ENCODE peak calls at places on chromosome 10, in four cellular contexts. One of them, this sample, is unnamed.

GRCh38 chr10:100730739-100731602 is 14.4 kb upstream of the PAX2 start:
- DNase-seq in BE2C: no peak
- DNase-seq in neural progenitor cell: peak; percentile 56
- DNase-seq in activated T-cell treated with anti-CD3 and anti-CD28 coated beads for 4 hours: no peak
- DNase-seq in this sample: no peak

GRCh38 chr10:122504551-122504950 is 43.2 kb downstream of the HTRA1 start:
- DNase-seq in BE2C: peak; percentile 30
- DNase-seq in neural progenitor cell: no peak
- DNase-seq in activated T-cell treated with anti-CD3 and anti-CD28 coated beads for 4 hours: no peak
- DNase-seq in this sample: peak; percentile 46

GRCh38 chr10:35079763-35080162 is 10.4 kb downstream of the CUL2 start:
- DNase-seq in BE2C: peak; percentile 10
- DNase-seq in neural progenitor cell: no peak
- DNase-seq in activated T-cell treated with anti-CD3 and anti-CD28 coated beads for 4 hours: no peak
- DNase-seq in this sample: no peak

GRCh38 chr10:112649492-112650152 is 202.6 kb downstream of the VTI1A start:
- DNase-seq in BE2C: no peak
- DNase-seq in neural progenitor cell: no peak
- DNase-seq in activated T-cell treated with anti-CD3 and anti-CD28 coated beads for 4 hours: no peak
- DNase-seq in this sample: no peak

GRCh38 chr10:44325878-44326277 is 59.0 kb downstream of the CXCL12 start:
- DNase-seq in BE2C: no peak
- DNase-seq in neural progenitor cell: no peak
- DNase-seq in activated T-cell treated with anti-CD3 and anti-CD28 coated beads for 4 hours: no peak
- DNase-seq in this sample: no peak

GRCh38 chr10:131239926-131240325 is 71.6 kb downstream of the TCERG1L start:
- DNase-seq in BE2C: no peak
- DNase-seq in neural progenitor cell: no peak
- DNase-seq in activated T-cell treated with anti-CD3 and anti-CD28 coated beads for 4 hours: no peak
- DNase-seq in this sample: no peak

GRCh38 chr10:72274730-72275350 is 1.1 kb downstream of the DDIT4 start:
- DNase-seq in BE2C: peak; percentile 83
- DNase-seq in neural progenitor cell: peak; percentile 68
- DNase-seq in activated T-cell treated with anti-CD3 and anti-CD28 coated beads for 4 hours: no peak
- DNase-seq in this sample: peak; percentile 69

GRCh38 chr10:37456456-37456855 is 331.1 kb downstream of the ANKRD30A start:
- DNase-seq in BE2C: no peak
- DNase-seq in neural progenitor cell: no peak
- DNase-seq in activated T-cell treated with anti-CD3 and anti-CD28 coated beads for 4 hours: no peak
- DNase-seq in this sample: no peak

GRCh38 chr10:50367732-50368131 is 116.4 kb upstream of the ASAH2 start:
- DNase-seq in BE2C: peak; percentile 19
- DNase-seq in neural progenitor cell: peak; percentile 65
- DNase-seq in activated T-cell treated with anti-CD3 and anti-CD28 coated beads for 4 hours: no peak
- DNase-seq in this sample: no peak

GRCh38 chr10:101778781-101779543 is 3.0 kb upstream of the FGF8 start:
- DNase-seq in BE2C: peak; percentile 44
- DNase-seq in neural progenitor cell: peak; percentile 91
- DNase-seq in activated T-cell treated with anti-CD3 and anti-CD28 coated beads for 4 hours: no peak
- DNase-seq in this sample: no peak

GRCh38 chr10:92993671-92994304 is 66.8 kb upstream of the CYP26C1 start:
- DNase-seq in BE2C: peak; percentile 20
- DNase-seq in neural progenitor cell: peak; percentile 10
- DNase-seq in activated T-cell treated with anti-CD3 and anti-CD28 coated beads for 4 hours: no peak
- DNase-seq in this sample: no peak

GRCh38 chr10:78875932-78876331 is 192.8 kb upstream of the ZMIZ1 start:
- DNase-seq in BE2C: no peak
- DNase-seq in neural progenitor cell: no peak
- DNase-seq in activated T-cell treated with anti-CD3 and anti-CD28 coated beads for 4 hours: no peak
- DNase-seq in this sample: no peak

GRCh38 chr10:51397695-51398094 is 301.7 kb downstream of the CSTF2T start:
- DNase-seq in BE2C: no peak
- DNase-seq in neural progenitor cell: no peak
- DNase-seq in activated T-cell treated with anti-CD3 and anti-CD28 coated beads for 4 hours: no peak
- DNase-seq in this sample: peak; percentile 57

GRCh38 chr10:113019692-113020424 is 69.8 kb downstream of the TCF7L2 start:
- DNase-seq in BE2C: no peak
- DNase-seq in neural progenitor cell: peak; percentile 85
- DNase-seq in activated T-cell treated with anti-CD3 and anti-CD28 coated beads for 4 hours: no peak
- DNase-seq in this sample: peak; percentile 41

GRCh38 chr10:102312683-102313082 is 67.4 kb downstream of the GBF1 start:
- DNase-seq in BE2C: no peak
- DNase-seq in neural progenitor cell: no peak
- DNase-seq in activated T-cell treated with anti-CD3 and anti-CD28 coated beads for 4 hours: no peak
- DNase-seq in this sample: no peak

GRCh38 chr10:120746016-120746755 is 105.0 kb upstream of the WDR11 start:
- DNase-seq in BE2C: no peak
- DNase-seq in neural progenitor cell: no peak
- DNase-seq in activated T-cell treated with anti-CD3 and anti-CD28 coated beads for 4 hours: no peak
- DNase-seq in this sample: no peak

GRCh38 chr10:101879456-101880189 is 36.0 kb upstream of the KCNIP2 start:
- DNase-seq in BE2C: no peak
- DNase-seq in neural progenitor cell: no peak
- DNase-seq in activated T-cell treated with anti-CD3 and anti-CD28 coated beads for 4 hours: no peak
- DNase-seq in this sample: no peak

GRCh38 chr10:87579563-87579962 is 74.9 kb downstream of the MINPP1 start:
- DNase-seq in BE2C: no peak
- DNase-seq in neural progenitor cell: no peak
- DNase-seq in activated T-cell treated with anti-CD3 and anti-CD28 coated beads for 4 hours: no peak
- DNase-seq in this sample: no peak

GRCh38 chr10:63628526-63629362 is 107.5 kb downstream of the REEP3 start:
- DNase-seq in BE2C: peak; percentile 81
- DNase-seq in neural progenitor cell: peak; percentile 77
- DNase-seq in activated T-cell treated with anti-CD3 and anti-CD28 coated beads for 4 hours: no peak
- DNase-seq in this sample: peak; percentile 94

GRCh38 chr10:14671383-14671782 is 103.3 kb downstream of the FAM107B start:
- DNase-seq in BE2C: peak; percentile 82
- DNase-seq in neural progenitor cell: peak; percentile 40
- DNase-seq in activated T-cell treated with anti-CD3 and anti-CD28 coated beads for 4 hours: no peak
- DNase-seq in this sample: no peak

GRCh38 chr10:67790534-67791408 is 47.2 kb downstream of the DNAJC12 start:
- DNase-seq in BE2C: no peak
- DNase-seq in neural progenitor cell: no peak
- DNase-seq in activated T-cell treated with anti-CD3 and anti-CD28 coated beads for 4 hours: no peak
- DNase-seq in this sample: no peak

GRCh38 chr10:114499630-114500190 is 95.4 kb upstream of the AFAP1L2 start:
- DNase-seq in BE2C: no peak
- DNase-seq in neural progenitor cell: no peak
- DNase-seq in activated T-cell treated with anti-CD3 and anti-CD28 coated beads for 4 hours: peak; percentile 66
- DNase-seq in this sample: no peak

GRCh38 chr10:113459672-113460280 is 93.1 kb upstream of the HABP2 start:
- DNase-seq in BE2C: no peak
- DNase-seq in neural progenitor cell: no peak
- DNase-seq in activated T-cell treated with anti-CD3 and anti-CD28 coated beads for 4 hours: no peak
- DNase-seq in this sample: peak; percentile 41

GRCh38 chr10:133159950-133160812 is at the start of gene KNDC1:
- DNase-seq in BE2C: peak; percentile 56
- DNase-seq in neural progenitor cell: peak; percentile 79
- DNase-seq in activated T-cell treated with anti-CD3 and anti-CD28 coated beads for 4 hours: no peak
- DNase-seq in this sample: no peak

GRCh38 chr10:122375761-122376160 is 1.3 kb downstream of the PLEKHA1 start:
- DNase-seq in BE2C: no peak
- DNase-seq in neural progenitor cell: no peak
- DNase-seq in activated T-cell treated with anti-CD3 and anti-CD28 coated beads for 4 hours: no peak
- DNase-seq in this sample: no peak

GRCh38 chr10:123798856-123799255 is 92.8 kb downstream of the CPXM2 start:
- DNase-seq in BE2C: no peak
- DNase-seq in neural progenitor cell: no peak
- DNase-seq in activated T-cell treated with anti-CD3 and anti-CD28 coated beads for 4 hours: no peak
- DNase-seq in this sample: no peak

GRCh38 chr10:119198438-119198837 is 8.9 kb upstream of the GRK5 start:
- DNase-seq in BE2C: no peak
- DNase-seq in neural progenitor cell: peak; percentile 51
- DNase-seq in activated T-cell treated with anti-CD3 and anti-CD28 coated beads for 4 hours: no peak
- DNase-seq in this sample: no peak

GRCh38 chr10:4399571-4399970 is 426.4 kb upstream of the AKR1E2 start:
- DNase-seq in BE2C: no peak
- DNase-seq in neural progenitor cell: no peak
- DNase-seq in activated T-cell treated with anti-CD3 and anti-CD28 coated beads for 4 hours: no peak
- DNase-seq in this sample: no peak

GRCh38 chr10:61000769-61001730 is 57.1 kb upstream of the RHOBTB1 start:
- DNase-seq in BE2C: peak; percentile 31
- DNase-seq in neural progenitor cell: peak; percentile 84
- DNase-seq in activated T-cell treated with anti-CD3 and anti-CD28 coated beads for 4 hours: no peak
- DNase-seq in this sample: no peak

This sample was measured in NCI-H2081.